ENCODE peak calls at places on chromosomes 2 and 18, in nine cellular contexts. One of them, this sample, is unnamed.

GRCh38 chr2:159753797-159754196 is 41.5 kb downstream of the MARCHF7 start:
- DNase-seq in adipocyte: no peak
- DNase-seq in SW480: no peak
- DNase-seq in H54: no peak
- DNase-seq in activated gamma-delta T cell treated with anti-CD3 and anti-CD28 coated beads, Interleukin-2, amount 50 U/mL, for 16 hours: no peak
- DNase-seq in T-helper 9 cell: no peak
- DNase-seq in activated T-helper 9 cell treated with anti-CD3 and anti-CD28 coated beads, Interleukin-2, amount 50 U/mL, for 16 hours: no peak
- DNase-seq in HepG2: no peak
- DNase-seq in mammary epithelial cell: no peak
- DNase-seq in this sample: no peak

GRCh38 chr2:74896232-74896631 is 62.2 kb upstream of the POLE4 start:
- DNase-seq in adipocyte: no peak
- DNase-seq in SW480: no peak
- DNase-seq in H54: no peak
- DNase-seq in activated gamma-delta T cell treated with anti-CD3 and anti-CD28 coated beads, Interleukin-2, amount 50 U/mL, for 16 hours: no peak
- DNase-seq in T-helper 9 cell: no peak
- DNase-seq in activated T-helper 9 cell treated with anti-CD3 and anti-CD28 coated beads, Interleukin-2, amount 50 U/mL, for 16 hours: no peak
- DNase-seq in HepG2: no peak
- DNase-seq in mammary epithelial cell: no peak
- DNase-seq in this sample: no peak

GRCh38 chr2:196515041-196515440 is 124.5 kb upstream of the CCDC150 start:
- DNase-seq in adipocyte: no peak
- DNase-seq in SW480: no peak
- DNase-seq in H54: no peak
- DNase-seq in activated gamma-delta T cell treated with anti-CD3 and anti-CD28 coated beads, Interleukin-2, amount 50 U/mL, for 16 hours: no peak
- DNase-seq in T-helper 9 cell: no peak
- DNase-seq in activated T-helper 9 cell treated with anti-CD3 and anti-CD28 coated beads, Interleukin-2, amount 50 U/mL, for 16 hours: no peak
- DNase-seq in HepG2: no peak
- DNase-seq in mammary epithelial cell: no peak
- DNase-seq in this sample: no peak

GRCh38 chr2:174059875-174060226 is 94.7 kb upstream of the SP3 start:
- DNase-seq in adipocyte: peak
- DNase-seq in SW480: no peak
- DNase-seq in H54: no peak
- DNase-seq in activated gamma-delta T cell treated with anti-CD3 and anti-CD28 coated beads, Interleukin-2, amount 50 U/mL, for 16 hours: no peak
- DNase-seq in T-helper 9 cell: no peak
- DNase-seq in activated T-helper 9 cell treated with anti-CD3 and anti-CD28 coated beads, Interleukin-2, amount 50 U/mL, for 16 hours: no peak
- DNase-seq in HepG2: no peak
- DNase-seq in mammary epithelial cell: peak
- DNase-seq in this sample: no peak

GRCh38 chr18:49340446-49340845 is 120.0 kb downstream of the DYM start:
- DNase-seq in adipocyte: peak
- DNase-seq in SW480: no peak
- DNase-seq in H54: peak
- DNase-seq in activated gamma-delta T cell treated with anti-CD3 and anti-CD28 coated beads, Interleukin-2, amount 50 U/mL, for 16 hours: no peak
- DNase-seq in T-helper 9 cell: no peak
- DNase-seq in activated T-helper 9 cell treated with anti-CD3 and anti-CD28 coated beads, Interleukin-2, amount 50 U/mL, for 16 hours: no peak
- DNase-seq in HepG2: no peak
- DNase-seq in mammary epithelial cell: peak
- DNase-seq in this sample: no peak

GRCh38 chr18:4704766-4705165 is 249.7 kb upstream of the DLGAP1 start:
- DNase-seq in adipocyte: no peak
- DNase-seq in SW480: no peak
- DNase-seq in H54: no peak
- DNase-seq in activated gamma-delta T cell treated with anti-CD3 and anti-CD28 coated beads, Interleukin-2, amount 50 U/mL, for 16 hours: no peak
- DNase-seq in T-helper 9 cell: no peak
- DNase-seq in activated T-helper 9 cell treated with anti-CD3 and anti-CD28 coated beads, Interleukin-2, amount 50 U/mL, for 16 hours: no peak
- DNase-seq in HepG2: no peak
- DNase-seq in mammary epithelial cell: no peak
- DNase-seq in this sample: no peak

GRCh38 chr2:121241466-121241865 is 43.5 kb downstream of the TFCP2L1 start:
- DNase-seq in adipocyte: no peak
- DNase-seq in SW480: no peak
- DNase-seq in H54: no peak
- DNase-seq in activated gamma-delta T cell treated with anti-CD3 and anti-CD28 coated beads, Interleukin-2, amount 50 U/mL, for 16 hours: no peak
- DNase-seq in T-helper 9 cell: no peak
- DNase-seq in activated T-helper 9 cell treated with anti-CD3 and anti-CD28 coated beads, Interleukin-2, amount 50 U/mL, for 16 hours: no peak
- DNase-seq in HepG2: no peak
- DNase-seq in mammary epithelial cell: no peak
- DNase-seq in this sample: no peak

GRCh38 chr2:44807344-44808025 is 134.0 kb upstream of the SIX3 start:
- DNase-seq in adipocyte: no peak
- DNase-seq in SW480: no peak
- DNase-seq in H54: no peak
- DNase-seq in activated gamma-delta T cell treated with anti-CD3 and anti-CD28 coated beads, Interleukin-2, amount 50 U/mL, for 16 hours: no peak
- DNase-seq in T-helper 9 cell: no peak
- DNase-seq in activated T-helper 9 cell treated with anti-CD3 and anti-CD28 coated beads, Interleukin-2, amount 50 U/mL, for 16 hours: no peak
- DNase-seq in HepG2: no peak
- DNase-seq in mammary epithelial cell: no peak
- DNase-seq in this sample: no peak

GRCh38 chr2:102080451-102081054 is 62.0 kb upstream of the IL1R1 start:
- DNase-seq in adipocyte: peak
- DNase-seq in SW480: peak
- DNase-seq in H54: no peak
- DNase-seq in activated gamma-delta T cell treated with anti-CD3 and anti-CD28 coated beads, Interleukin-2, amount 50 U/mL, for 16 hours: no peak
- DNase-seq in T-helper 9 cell: no peak
- DNase-seq in activated T-helper 9 cell treated with anti-CD3 and anti-CD28 coated beads, Interleukin-2, amount 50 U/mL, for 16 hours: no peak
- DNase-seq in HepG2: no peak
- DNase-seq in mammary epithelial cell: peak
- DNase-seq in this sample: no peak

GRCh38 chr2:180520206-180520605 is 460.2 kb upstream of the UBE2E3 start:
- DNase-seq in adipocyte: no peak
- DNase-seq in SW480: peak
- DNase-seq in H54: no peak
- DNase-seq in activated gamma-delta T cell treated with anti-CD3 and anti-CD28 coated beads, Interleukin-2, amount 50 U/mL, for 16 hours: no peak
- DNase-seq in T-helper 9 cell: no peak
- DNase-seq in activated T-helper 9 cell treated with anti-CD3 and anti-CD28 coated beads, Interleukin-2, amount 50 U/mL, for 16 hours: no peak
- DNase-seq in HepG2: no peak
- DNase-seq in mammary epithelial cell: peak
- DNase-seq in this sample: no peak

GRCh38 chr2:126700677-126701076 is 44.7 kb downstream of the GYPC start:
- DNase-seq in adipocyte: peak
- DNase-seq in SW480: no peak
- DNase-seq in H54: no peak
- DNase-seq in activated gamma-delta T cell treated with anti-CD3 and anti-CD28 coated beads, Interleukin-2, amount 50 U/mL, for 16 hours: no peak
- DNase-seq in T-helper 9 cell: no peak
- DNase-seq in activated T-helper 9 cell treated with anti-CD3 and anti-CD28 coated beads, Interleukin-2, amount 50 U/mL, for 16 hours: no peak
- DNase-seq in HepG2: no peak
- DNase-seq in mammary epithelial cell: no peak
- DNase-seq in this sample: no peak

GRCh38 chr2:236578980-236579745 is 9.5 kb downstream of the ACKR3 start:
- DNase-seq in adipocyte: no peak
- DNase-seq in SW480: no peak
- DNase-seq in H54: no peak
- DNase-seq in activated gamma-delta T cell treated with anti-CD3 and anti-CD28 coated beads, Interleukin-2, amount 50 U/mL, for 16 hours: no peak
- DNase-seq in T-helper 9 cell: no peak
- DNase-seq in activated T-helper 9 cell treated with anti-CD3 and anti-CD28 coated beads, Interleukin-2, amount 50 U/mL, for 16 hours: no peak
- DNase-seq in HepG2: no peak
- DNase-seq in mammary epithelial cell: no peak
- DNase-seq in this sample: no peak

GRCh38 chr2:10120938-10121574 is 1.5 kb upstream of the RRM2 start:
- DNase-seq in adipocyte: peak
- DNase-seq in SW480: peak
- DNase-seq in H54: no peak
- DNase-seq in activated gamma-delta T cell treated with anti-CD3 and anti-CD28 coated beads, Interleukin-2, amount 50 U/mL, for 16 hours: no peak
- DNase-seq in T-helper 9 cell: no peak
- DNase-seq in activated T-helper 9 cell treated with anti-CD3 and anti-CD28 coated beads, Interleukin-2, amount 50 U/mL, for 16 hours: no peak
- DNase-seq in HepG2: peak
- DNase-seq in mammary epithelial cell: peak
- DNase-seq in this sample: no peak

GRCh38 chr18:2903006-2903405 is 56.2 kb downstream of the EMILIN2 start:
- DNase-seq in adipocyte: peak
- DNase-seq in SW480: no peak
- DNase-seq in H54: peak
- DNase-seq in activated gamma-delta T cell treated with anti-CD3 and anti-CD28 coated beads, Interleukin-2, amount 50 U/mL, for 16 hours: no peak
- DNase-seq in T-helper 9 cell: no peak
- DNase-seq in activated T-helper 9 cell treated with anti-CD3 and anti-CD28 coated beads, Interleukin-2, amount 50 U/mL, for 16 hours: no peak
- DNase-seq in HepG2: no peak
- DNase-seq in mammary epithelial cell: peak
- DNase-seq in this sample: peak

GRCh38 chr2:234251326-234252271 is 201.1 kb downstream of the SPP2 start:
- DNase-seq in adipocyte: peak
- DNase-seq in SW480: peak
- DNase-seq in H54: peak
- DNase-seq in activated gamma-delta T cell treated with anti-CD3 and anti-CD28 coated beads, Interleukin-2, amount 50 U/mL, for 16 hours: no peak
- DNase-seq in T-helper 9 cell: no peak
- DNase-seq in activated T-helper 9 cell treated with anti-CD3 and anti-CD28 coated beads, Interleukin-2, amount 50 U/mL, for 16 hours: no peak
- DNase-seq in HepG2: peak
- DNase-seq in mammary epithelial cell: peak
- DNase-seq in this sample: peak

GRCh38 chr18:39701839-39702238 is 2136.2 kb upstream of the CELF4 start:
- DNase-seq in adipocyte: no peak
- DNase-seq in SW480: peak
- DNase-seq in H54: no peak
- DNase-seq in activated gamma-delta T cell treated with anti-CD3 and anti-CD28 coated beads, Interleukin-2, amount 50 U/mL, for 16 hours: no peak
- DNase-seq in T-helper 9 cell: no peak
- DNase-seq in activated T-helper 9 cell treated with anti-CD3 and anti-CD28 coated beads, Interleukin-2, amount 50 U/mL, for 16 hours: no peak
- DNase-seq in HepG2: peak
- DNase-seq in mammary epithelial cell: peak
- DNase-seq in this sample: no peak

GRCh38 chr18:59056706-59057492 is 82.8 kb upstream of the SEC11C start:
- DNase-seq in adipocyte: peak
- DNase-seq in SW480: peak
- DNase-seq in H54: peak
- DNase-seq in activated gamma-delta T cell treated with anti-CD3 and anti-CD28 coated beads, Interleukin-2, amount 50 U/mL, for 16 hours: peak
- DNase-seq in T-helper 9 cell: no peak
- DNase-seq in activated T-helper 9 cell treated with anti-CD3 and anti-CD28 coated beads, Interleukin-2, amount 50 U/mL, for 16 hours: peak
- DNase-seq in HepG2: peak
- DNase-seq in mammary epithelial cell: peak
- DNase-seq in this sample: peak

GRCh38 chr18:52334896-52335295 is 5.1 kb upstream of the DCC start:
- DNase-seq in adipocyte: peak
- DNase-seq in SW480: no peak
- DNase-seq in H54: no peak
- DNase-seq in activated gamma-delta T cell treated with anti-CD3 and anti-CD28 coated beads, Interleukin-2, amount 50 U/mL, for 16 hours: no peak
- DNase-seq in T-helper 9 cell: no peak
- DNase-seq in activated T-helper 9 cell treated with anti-CD3 and anti-CD28 coated beads, Interleukin-2, amount 50 U/mL, for 16 hours: no peak
- DNase-seq in HepG2: no peak
- DNase-seq in mammary epithelial cell: peak
- DNase-seq in this sample: no peak

GRCh38 chr18:21803495-21803894 is 62.9 kb downstream of the MIB1 start:
- DNase-seq in adipocyte: peak
- DNase-seq in SW480: no peak
- DNase-seq in H54: no peak
- DNase-seq in activated gamma-delta T cell treated with anti-CD3 and anti-CD28 coated beads, Interleukin-2, amount 50 U/mL, for 16 hours: no peak
- DNase-seq in T-helper 9 cell: no peak
- DNase-seq in activated T-helper 9 cell treated with anti-CD3 and anti-CD28 coated beads, Interleukin-2, amount 50 U/mL, for 16 hours: no peak
- DNase-seq in HepG2: peak
- DNase-seq in mammary epithelial cell: peak
- DNase-seq in this sample: no peak

GRCh38 chr18:13500227-13500865 is 226.0 kb downstream of the FAM210A start:
- DNase-seq in adipocyte: peak
- DNase-seq in SW480: peak
- DNase-seq in H54: peak
- DNase-seq in activated gamma-delta T cell treated with anti-CD3 and anti-CD28 coated beads, Interleukin-2, amount 50 U/mL, for 16 hours: no peak
- DNase-seq in T-helper 9 cell: no peak
- DNase-seq in activated T-helper 9 cell treated with anti-CD3 and anti-CD28 coated beads, Interleukin-2, amount 50 U/mL, for 16 hours: no peak
- DNase-seq in HepG2: peak
- DNase-seq in mammary epithelial cell: peak
- DNase-seq in this sample: no peak

GRCh38 chr18:50579061-50579774 is 19.3 kb downstream of the MAPK4 start:
- DNase-seq in adipocyte: no peak
- DNase-seq in SW480: no peak
- DNase-seq in H54: no peak
- DNase-seq in activated gamma-delta T cell treated with anti-CD3 and anti-CD28 coated beads, Interleukin-2, amount 50 U/mL, for 16 hours: no peak
- DNase-seq in T-helper 9 cell: no peak
- DNase-seq in activated T-helper 9 cell treated with anti-CD3 and anti-CD28 coated beads, Interleukin-2, amount 50 U/mL, for 16 hours: no peak
- DNase-seq in HepG2: no peak
- DNase-seq in mammary epithelial cell: no peak
- DNase-seq in this sample: no peak

GRCh38 chr18:35267161-35267651 is 22.8 kb downstream of the ZSCAN30 start:
- DNase-seq in adipocyte: no peak
- DNase-seq in SW480: no peak
- DNase-seq in H54: no peak
- DNase-seq in activated gamma-delta T cell treated with anti-CD3 and anti-CD28 coated beads, Interleukin-2, amount 50 U/mL, for 16 hours: peak
- DNase-seq in T-helper 9 cell: peak
- DNase-seq in activated T-helper 9 cell treated with anti-CD3 and anti-CD28 coated beads, Interleukin-2, amount 50 U/mL, for 16 hours: peak
- DNase-seq in HepG2: no peak
- DNase-seq in mammary epithelial cell: no peak
- DNase-seq in this sample: peak

This sample was measured in breast epithelium.